ENCODE peak calls at places on chromosomes 4 and X, in five cellular contexts. One of them, this sample, is unnamed.

GRCh38 chr4:6888506-6889071 is 21.0 kb upstream of the TBC1D14 start:
- ATAC-seq in activated CD4-positive, alpha-beta T cell treated with anti-CD3 and anti-CD28 coated beads for 36 hours: no peak
- ATAC-seq in heart left ventricle: no peak
- ATAC-seq in body of pancreas: no peak
- ATAC-seq in central memory CD8-positive, alpha-beta T cell: no peak
- ATAC-seq in this sample: no peak

GRCh38 chr4:169611157-169611556 is 1.2 kb downstream of the NEK1 start:
- ATAC-seq in body of pancreas: no peak
- ATAC-seq in central memory CD8-positive, alpha-beta T cell: no peak
- ATAC-seq in heart left ventricle: no peak
- ATAC-seq in activated CD4-positive, alpha-beta T cell treated with anti-CD3 and anti-CD28 coated beads for 36 hours: no peak
- ATAC-seq in this sample: no peak

GRCh38 chrX:20056704-20057103 is 60.0 kb downstream of the MAP7D2 start:
- ATAC-seq in heart left ventricle: no peak
- ATAC-seq in central memory CD8-positive, alpha-beta T cell: no peak
- ATAC-seq in activated CD4-positive, alpha-beta T cell treated with anti-CD3 and anti-CD28 coated beads for 36 hours: no peak
- ATAC-seq in body of pancreas: no peak
- ATAC-seq in this sample: peak

GRCh38 chrX:40086569-40087335 is 11.0 kb downstream of the BCOR start:
- ATAC-seq in body of pancreas: peak
- ATAC-seq in heart left ventricle: no peak
- ATAC-seq in central memory CD8-positive, alpha-beta T cell: no peak
- ATAC-seq in activated CD4-positive, alpha-beta T cell treated with anti-CD3 and anti-CD28 coated beads for 36 hours: no peak
- ATAC-seq in this sample: no peak

GRCh38 chr4:48255130-48255958 is 14.3 kb downstream of the TEC start:
- ATAC-seq in central memory CD8-positive, alpha-beta T cell: no peak
- ATAC-seq in activated CD4-positive, alpha-beta T cell treated with anti-CD3 and anti-CD28 coated beads for 36 hours: no peak
- ATAC-seq in heart left ventricle: peak
- ATAC-seq in body of pancreas: no peak
- ATAC-seq in this sample: no peak

GRCh38 chr4:6468376-6468775 is 4.0 kb downstream of the PPP2R2C start:
- ATAC-seq in body of pancreas: no peak
- ATAC-seq in heart left ventricle: no peak
- ATAC-seq in activated CD4-positive, alpha-beta T cell treated with anti-CD3 and anti-CD28 coated beads for 36 hours: no peak
- ATAC-seq in central memory CD8-positive, alpha-beta T cell: no peak
- ATAC-seq in this sample: no peak

GRCh38 chrX:44343412-44343942 is at the start of gene EFHC2:
- ATAC-seq in heart left ventricle: peak
- ATAC-seq in body of pancreas: peak
- ATAC-seq in activated CD4-positive, alpha-beta T cell treated with anti-CD3 and anti-CD28 coated beads for 36 hours: peak
- ATAC-seq in central memory CD8-positive, alpha-beta T cell: peak
- ATAC-seq in this sample: peak

GRCh38 chr4:32206756-32207155 is 1486.6 kb downstream of the PCDH7 start:
- ATAC-seq in heart left ventricle: no peak
- ATAC-seq in activated CD4-positive, alpha-beta T cell treated with anti-CD3 and anti-CD28 coated beads for 36 hours: no peak
- ATAC-seq in central memory CD8-positive, alpha-beta T cell: no peak
- ATAC-seq in body of pancreas: no peak
- ATAC-seq in this sample: no peak

GRCh38 chr4:172734555-172734954 is 434.1 kb upstream of the GALNT7 start:
- ATAC-seq in activated CD4-positive, alpha-beta T cell treated with anti-CD3 and anti-CD28 coated beads for 36 hours: no peak
- ATAC-seq in central memory CD8-positive, alpha-beta T cell: no peak
- ATAC-seq in heart left ventricle: no peak
- ATAC-seq in body of pancreas: no peak
- ATAC-seq in this sample: no peak

GRCh38 chr4:54414545-54414944 is 185.5 kb downstream of the PDGFRA start:
- ATAC-seq in central memory CD8-positive, alpha-beta T cell: no peak
- ATAC-seq in body of pancreas: no peak
- ATAC-seq in heart left ventricle: no peak
- ATAC-seq in activated CD4-positive, alpha-beta T cell treated with anti-CD3 and anti-CD28 coated beads for 36 hours: no peak
- ATAC-seq in this sample: no peak

GRCh38 chrX:129347291-129347690 is 176.0 kb downstream of the SMARCA1 start:
- ATAC-seq in activated CD4-positive, alpha-beta T cell treated with anti-CD3 and anti-CD28 coated beads for 36 hours: no peak
- ATAC-seq in body of pancreas: no peak
- ATAC-seq in heart left ventricle: no peak
- ATAC-seq in central memory CD8-positive, alpha-beta T cell: no peak
- ATAC-seq in this sample: no peak

GRCh38 chrX:154981116-154981411 is 41.5 kb downstream of the F8 start:
- ATAC-seq in heart left ventricle: no peak
- ATAC-seq in central memory CD8-positive, alpha-beta T cell: no peak
- ATAC-seq in body of pancreas: no peak
- ATAC-seq in activated CD4-positive, alpha-beta T cell treated with anti-CD3 and anti-CD28 coated beads for 36 hours: no peak
- ATAC-seq in this sample: no peak

GRCh38 chrX:13937370-13938052 is 92.2 kb downstream of the GEMIN8 start:
- ATAC-seq in activated CD4-positive, alpha-beta T cell treated with anti-CD3 and anti-CD28 coated beads for 36 hours: no peak
- ATAC-seq in central memory CD8-positive, alpha-beta T cell: no peak
- ATAC-seq in heart left ventricle: no peak
- ATAC-seq in body of pancreas: peak
- ATAC-seq in this sample: no peak

GRCh38 chr4:83503974-83504373 is 19.1 kb upstream of the ABRAXAS1 start:
- ATAC-seq in body of pancreas: no peak
- ATAC-seq in activated CD4-positive, alpha-beta T cell treated with anti-CD3 and anti-CD28 coated beads for 36 hours: peak
- ATAC-seq in heart left ventricle: no peak
- ATAC-seq in central memory CD8-positive, alpha-beta T cell: peak
- ATAC-seq in this sample: no peak

GRCh38 chr4:77006753-77007355 is 57.3 kb downstream of the SEPTIN11 start:
- ATAC-seq in heart left ventricle: no peak
- ATAC-seq in central memory CD8-positive, alpha-beta T cell: no peak
- ATAC-seq in activated CD4-positive, alpha-beta T cell treated with anti-CD3 and anti-CD28 coated beads for 36 hours: no peak
- ATAC-seq in body of pancreas: no peak
- ATAC-seq in this sample: no peak

GRCh38 chr4:39291686-39292085 is 74.5 kb downstream of the RFC1 start:
- ATAC-seq in body of pancreas: no peak
- ATAC-seq in heart left ventricle: no peak
- ATAC-seq in central memory CD8-positive, alpha-beta T cell: no peak
- ATAC-seq in activated CD4-positive, alpha-beta T cell treated with anti-CD3 and anti-CD28 coated beads for 36 hours: peak
- ATAC-seq in this sample: peak

GRCh38 chrX:109931677-109932076 is 71.2 kb upstream of the TMEM164 start:
- ATAC-seq in central memory CD8-positive, alpha-beta T cell: no peak
- ATAC-seq in heart left ventricle: no peak
- ATAC-seq in activated CD4-positive, alpha-beta T cell treated with anti-CD3 and anti-CD28 coated beads for 36 hours: no peak
- ATAC-seq in body of pancreas: no peak
- ATAC-seq in this sample: no peak

GRCh38 chrX:48883729-48884128 is 13.8 kb downstream of the TIMM17B start:
- ATAC-seq in central memory CD8-positive, alpha-beta T cell: no peak
- ATAC-seq in activated CD4-positive, alpha-beta T cell treated with anti-CD3 and anti-CD28 coated beads for 36 hours: no peak
- ATAC-seq in body of pancreas: no peak
- ATAC-seq in heart left ventricle: no peak
- ATAC-seq in this sample: no peak

GRCh38 chrX:13131511-13132137 is 87.2 kb upstream of the FAM9C start:
- ATAC-seq in heart left ventricle: no peak
- ATAC-seq in activated CD4-positive, alpha-beta T cell treated with anti-CD3 and anti-CD28 coated beads for 36 hours: no peak
- ATAC-seq in central memory CD8-positive, alpha-beta T cell: peak
- ATAC-seq in body of pancreas: no peak
- ATAC-seq in this sample: peak

GRCh38 chr4:152501846-152502536 is 33.9 kb downstream of the FBXW7 start:
- ATAC-seq in body of pancreas: no peak
- ATAC-seq in central memory CD8-positive, alpha-beta T cell: no peak
- ATAC-seq in heart left ventricle: no peak
- ATAC-seq in activated CD4-positive, alpha-beta T cell treated with anti-CD3 and anti-CD28 coated beads for 36 hours: peak
- ATAC-seq in this sample: peak

GRCh38 chr4:101256222-101256621 is 91.1 kb downstream of the PPP3CA start:
- ATAC-seq in activated CD4-positive, alpha-beta T cell treated with anti-CD3 and anti-CD28 coated beads for 36 hours: no peak
- ATAC-seq in heart left ventricle: no peak
- ATAC-seq in body of pancreas: peak
- ATAC-seq in central memory CD8-positive, alpha-beta T cell: no peak
- ATAC-seq in this sample: no peak

GRCh38 chr4:16122784-16123183 is 39.0 kb upstream of the PROM1 start:
- ATAC-seq in body of pancreas: peak
- ATAC-seq in central memory CD8-positive, alpha-beta T cell: no peak
- ATAC-seq in heart left ventricle: no peak
- ATAC-seq in activated CD4-positive, alpha-beta T cell treated with anti-CD3 and anti-CD28 coated beads for 36 hours: peak
- ATAC-seq in this sample: peak

GRCh38 chr4:112593438-112594133 is 43.1 kb downstream of the ZGRF1 start:
- ATAC-seq in body of pancreas: no peak
- ATAC-seq in activated CD4-positive, alpha-beta T cell treated with anti-CD3 and anti-CD28 coated beads for 36 hours: no peak
- ATAC-seq in heart left ventricle: no peak
- ATAC-seq in central memory CD8-positive, alpha-beta T cell: no peak
- ATAC-seq in this sample: no peak

GRCh38 chr4:141258558-141258957 is 37.9 kb downstream of the ZNF330 start:
- ATAC-seq in body of pancreas: no peak
- ATAC-seq in central memory CD8-positive, alpha-beta T cell: no peak
- ATAC-seq in activated CD4-positive, alpha-beta T cell treated with anti-CD3 and anti-CD28 coated beads for 36 hours: no peak
- ATAC-seq in heart left ventricle: no peak
- ATAC-seq in this sample: no peak

GRCh38 chrX:37371578-37371981 is 22.4 kb downstream of the PRRG1 start:
- ATAC-seq in heart left ventricle: peak
- ATAC-seq in activated CD4-positive, alpha-beta T cell treated with anti-CD3 and anti-CD28 coated beads for 36 hours: no peak
- ATAC-seq in central memory CD8-positive, alpha-beta T cell: no peak
- ATAC-seq in body of pancreas: no peak
- ATAC-seq in this sample: no peak

GRCh38 chr4:25449688-25450087 is 72.6 kb downstream of the ANAPC4 start:
- ATAC-seq in central memory CD8-positive, alpha-beta T cell: no peak
- ATAC-seq in activated CD4-positive, alpha-beta T cell treated with anti-CD3 and anti-CD28 coated beads for 36 hours: peak
- ATAC-seq in heart left ventricle: no peak
- ATAC-seq in body of pancreas: no peak
- ATAC-seq in this sample: peak

GRCh38 chr4:114539985-114540384 is 58.6 kb upstream of the UGT8 start:
- ATAC-seq in activated CD4-positive, alpha-beta T cell treated with anti-CD3 and anti-CD28 coated beads for 36 hours: no peak
- ATAC-seq in body of pancreas: no peak
- ATAC-seq in heart left ventricle: no peak
- ATAC-seq in central memory CD8-positive, alpha-beta T cell: no peak
- ATAC-seq in this sample: no peak

GRCh38 chr4:104979083-104979760 is 167.5 kb upstream of the TET2 start:
- ATAC-seq in body of pancreas: no peak
- ATAC-seq in activated CD4-positive, alpha-beta T cell treated with anti-CD3 and anti-CD28 coated beads for 36 hours: no peak
- ATAC-seq in heart left ventricle: no peak
- ATAC-seq in central memory CD8-positive, alpha-beta T cell: no peak
- ATAC-seq in this sample: no peak

GRCh38 chr4:143355540-143356217 is 19.0 kb downstream of the GAB1 start:
- ATAC-seq in heart left ventricle: no peak
- ATAC-seq in central memory CD8-positive, alpha-beta T cell: no peak
- ATAC-seq in body of pancreas: no peak
- ATAC-seq in activated CD4-positive, alpha-beta T cell treated with anti-CD3 and anti-CD28 coated beads for 36 hours: no peak
- ATAC-seq in this sample: no peak

GRCh38 chr4:150720973-150721518 is 139.1 kb downstream of the MAB21L2 start:
- ATAC-seq in activated CD4-positive, alpha-beta T cell treated with anti-CD3 and anti-CD28 coated beads for 36 hours: no peak
- ATAC-seq in heart left ventricle: no peak
- ATAC-seq in central memory CD8-positive, alpha-beta T cell: no peak
- ATAC-seq in body of pancreas: no peak
- ATAC-seq in this sample: peak

GRCh38 chr4:46404961-46405360 is 15.0 kb upstream of the GABRA2 start:
- ATAC-seq in central memory CD8-positive, alpha-beta T cell: no peak
- ATAC-seq in body of pancreas: no peak
- ATAC-seq in heart left ventricle: no peak
- ATAC-seq in activated CD4-positive, alpha-beta T cell treated with anti-CD3 and anti-CD28 coated beads for 36 hours: no peak
- ATAC-seq in this sample: no peak

GRCh38 chrX:22121161-22121560 is 89.0 kb downstream of the PHEX start:
- ATAC-seq in activated CD4-positive, alpha-beta T cell treated with anti-CD3 and anti-CD28 coated beads for 36 hours: no peak
- ATAC-seq in central memory CD8-positive, alpha-beta T cell: no peak
- ATAC-seq in heart left ventricle: no peak
- ATAC-seq in body of pancreas: no peak
- ATAC-seq in this sample: no peak

GRCh38 chrX:50108264-50108663 is 92.5 kb downstream of the AKAP4 start:
- ATAC-seq in body of pancreas: no peak
- ATAC-seq in activated CD4-positive, alpha-beta T cell treated with anti-CD3 and anti-CD28 coated beads for 36 hours: no peak
- ATAC-seq in central memory CD8-positive, alpha-beta T cell: no peak
- ATAC-seq in heart left ventricle: no peak
- ATAC-seq in this sample: no peak

GRCh38 chr4:81930506-81931238 is 443.1 kb downstream of the HNRNPD start:
- ATAC-seq in activated CD4-positive, alpha-beta T cell treated with anti-CD3 and anti-CD28 coated beads for 36 hours: peak
- ATAC-seq in central memory CD8-positive, alpha-beta T cell: no peak
- ATAC-seq in heart left ventricle: no peak
- ATAC-seq in body of pancreas: no peak
- ATAC-seq in this sample: peak

GRCh38 chr4:146159384-146160058 is 16.0 kb upstream of the LSM6 start:
- ATAC-seq in central memory CD8-positive, alpha-beta T cell: peak
- ATAC-seq in heart left ventricle: no peak
- ATAC-seq in body of pancreas: no peak
- ATAC-seq in activated CD4-positive, alpha-beta T cell treated with anti-CD3 and anti-CD28 coated beads for 36 hours: peak
- ATAC-seq in this sample: peak

GRCh38 chrX:68114573-68115199 is 318.6 kb downstream of the OPHN1 start:
- ATAC-seq in heart left ventricle: no peak
- ATAC-seq in activated CD4-positive, alpha-beta T cell treated with anti-CD3 and anti-CD28 coated beads for 36 hours: no peak
- ATAC-seq in central memory CD8-positive, alpha-beta T cell: no peak
- ATAC-seq in body of pancreas: no peak
- ATAC-seq in this sample: no peak

GRCh38 chr4:38730493-38730829 is 52.3 kb downstream of the TLR10 start:
- ATAC-seq in heart left ventricle: no peak
- ATAC-seq in activated CD4-positive, alpha-beta T cell treated with anti-CD3 and anti-CD28 coated beads for 36 hours: no peak
- ATAC-seq in body of pancreas: no peak
- ATAC-seq in central memory CD8-positive, alpha-beta T cell: no peak
- ATAC-seq in this sample: no peak

GRCh38 chrX:131675596-131676194 is 131.8 kb downstream of the OR13H1 start:
- ATAC-seq in central memory CD8-positive, alpha-beta T cell: no peak
- ATAC-seq in heart left ventricle: no peak
- ATAC-seq in body of pancreas: no peak
- ATAC-seq in activated CD4-positive, alpha-beta T cell treated with anti-CD3 and anti-CD28 coated beads for 36 hours: peak
- ATAC-seq in this sample: no peak

This sample was measured in activated T-helper 17 cell treated with anti-CD3 and anti-CD28 coated beads, Interleukin-2, amount 50 U/mL, for 72 hours.